ENCODE peak calls at places on chromosome 22, in eight cellular contexts. T is fibroblast of lung, N is HCT116, M is endodermal cell, R is BE2C, X is spleen, Y is A549, Q is colonic mucosa. P is an unnamed sample.

GRCh38 chr22:33038131-33038772 is 19.9 kb downstream of the SYN3 start:
- DNase-seq in T (no peak), N (no peak), M (peak; percentile 52), R (no peak), X (no peak), Y (no peak), Q (no peak), P (no peak)

GRCh38 chr22:27796829-27797792 is 4.4 kb downstream of the MN1 start:
- DNase-seq in T (no peak), N (no peak), M (peak; percentile 73), R (no peak), X (no peak), Y (no peak), Q (no peak), P (no peak)

GRCh38 chr22:38727123-38727522 is 21.4 kb downstream of the GTPBP1 start:
- DNase-seq in T (no peak), N (no peak), M (no peak), R (no peak), X (peak; percentile 51), Y (no peak), Q (no peak), P (peak; percentile 2)

GRCh38 chr22:22896601-22897000 is 9.0 kb downstream of the IGLL5 start:
- DNase-seq in T (no peak), N (no peak), M (no peak), R (no peak), X (no peak), Y (no peak), Q (no peak), P (no peak)

GRCh38 chr22:22802346-22802970 is 85.2 kb upstream of the IGLL5 start:
- DNase-seq in T (no peak), N (no peak), M (no peak), R (no peak), X (no peak), Y (no peak), Q (no peak), P (peak; percentile 51)

GRCh38 chr22:26617251-26618199 is at the start of gene CRYBB1:
- DNase-seq in T (peak; percentile 31), N (no peak), M (peak; percentile 72), R (no peak), X (peak; percentile 77), Y (no peak), Q (no peak), P (peak; percentile 91)

GRCh38 chr22:26998134-26998533 is 340.7 kb downstream of the MIAT start:
- DNase-seq in T (no peak), N (no peak), M (no peak), R (no peak), X (no peak), Y (no peak), Q (no peak), P (no peak)

GRCh38 chr22:33513388-33514336 is 406.6 kb downstream of the LARGE1 start:
- DNase-seq in T (peak; percentile 44), N (no peak), M (no peak), R (no peak), X (no peak), Y (no peak), Q (no peak), P (no peak)

GRCh38 chr22:36021649-36022048 is 7.0 kb downstream of the RBFOX2 start:
- DNase-seq in T (peak; percentile 34), N (no peak), M (no peak), R (no peak), X (no peak), Y (no peak), Q (no peak), P (no peak)
- H3K4me1 ChIP-seq in T (peaks cover 22% of the 10 kb centered on the region), N (peaks cover 2% of the 10 kb centered on the region), M (peaks cover 15% of the 10 kb centered on the region), R (peaks cover 26% of the 10 kb centered on the region), X (peaks cover 25% of the 10 kb centered on the region), Y (peaks cover 7% of the 10 kb centered on the region), Q (no peaks in the 10 kb centered on the region), P (peaks cover 5% of the 10 kb centered on the region)

GRCh38 chr22:24995649-24996180 is 43.2 kb downstream of the KIAA1671 start:
- DNase-seq in T (no peak), N (no peak), M (no peak), R (no peak), X (no peak), Y (no peak), Q (no peak), P (no peak)
- H3K4me1 ChIP-seq in T (peaks cover 4% of the 10 kb centered on the region), N (peaks cover 69% of the 10 kb centered on the region), M (peaks cover 15% of the 10 kb centered on the region), R (peaks cover 28% of the 10 kb centered on the region), X (no peaks in the 10 kb centered on the region), Y (peaks cover 60% of the 10 kb centered on the region), Q (peaks cover 13% of the 10 kb centered on the region), P (no peaks in the 10 kb centered on the region)

GRCh38 chr22:37223965-37224551 is 11.8 kb upstream of the SSTR3 start:
- DNase-seq in T (no peak), N (no peak), M (no peak), R (no peak), X (no peak), Y (no peak), Q (no peak), P (peak; percentile 71)

GRCh38 chr22:37222440-37222971 is 10.2 kb upstream of the SSTR3 start:
- DNase-seq in T (no peak), N (no peak), M (no peak), R (no peak), X (peak; percentile 91), Y (no peak), Q (no peak), P (peak; percentile 77)

GRCh38 chr22:37220543-37220968 is 8.3 kb upstream of the SSTR3 start:
- DNase-seq in T (no peak), N (no peak), M (peak; percentile 67), R (no peak), X (no peak), Y (no peak), Q (no peak), P (no peak)

GRCh38 chr22:37219534-37219933 is 7.3 kb upstream of the SSTR3 start:
- DNase-seq in T (no peak), N (no peak), M (no peak), R (no peak), X (no peak), Y (no peak), Q (no peak), P (peak; percentile 52)

DNA sequence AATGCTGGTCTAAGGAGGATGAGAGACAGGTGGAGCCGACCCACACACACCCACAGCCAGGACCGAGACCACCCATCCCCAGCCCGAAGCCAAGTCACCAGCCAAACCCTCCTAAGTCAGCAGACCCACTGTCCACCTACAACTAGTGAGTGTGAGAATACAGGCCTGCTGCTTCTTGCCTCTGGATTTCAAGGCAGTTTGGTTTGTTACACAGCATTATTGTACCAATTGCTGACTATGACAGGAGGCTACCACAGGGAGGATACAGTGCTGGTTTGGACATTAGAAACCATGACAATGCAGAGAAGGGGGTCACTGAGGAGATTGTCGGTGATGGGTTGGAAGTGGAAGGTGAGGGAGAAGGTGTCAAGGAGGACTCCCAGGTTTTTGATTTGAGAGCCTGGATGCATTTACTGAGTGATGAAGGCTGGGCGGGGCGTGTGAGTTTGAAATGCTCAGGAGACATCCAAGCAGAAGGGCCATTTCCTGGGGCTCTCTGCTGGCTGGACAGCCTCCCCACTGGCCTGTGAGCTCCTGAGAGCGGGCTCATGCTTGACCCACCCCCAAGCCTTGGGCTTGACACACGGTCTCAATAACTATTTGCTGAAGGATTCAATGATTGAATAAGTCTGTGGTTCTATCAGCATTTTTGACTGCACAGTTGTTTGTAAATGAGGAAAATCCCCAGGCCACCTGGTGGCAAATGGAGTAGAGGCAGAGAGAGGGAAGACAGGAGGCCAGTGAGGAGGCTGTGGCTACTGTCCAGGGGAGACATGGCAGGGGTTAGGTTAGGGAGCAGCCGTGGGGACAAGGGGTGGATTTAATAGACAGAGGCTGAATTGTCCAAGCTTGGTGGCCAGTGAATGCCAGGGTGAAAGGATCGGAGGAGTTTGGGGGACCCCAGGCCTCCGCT is 9.4 kb upstream of the SSTR3 start:
- DNase-seq in T (no peak), N (no peak), M (no peak), R (no peak), X (peak; percentile 79), Y (no peak), Q (no peak), P (no peak)
- H3K4me1 ChIP-seq in T (no peaks in the 10 kb centered on the region), N (peaks cover 5% of the 10 kb centered on the region), M (no peaks in the 10 kb centered on the region), R (no peaks in the 10 kb centered on the region), X (peaks cover 91% of the 10 kb centered on the region), Y (no peaks in the 10 kb centered on the region), Q (no peaks in the 10 kb centered on the region), P (peaks cover 85% of the 10 kb centered on the region)

GRCh38 chr22:24694971-24695928 is 79.3 kb downstream of the PIWIL3 start:
- DNase-seq in T (no peak), N (no peak), M (peak; percentile 63), R (no peak), X (no peak), Y (no peak), Q (peak; percentile 60), P (no peak)

GRCh38 chr22:24697141-24697540 is 77.4 kb downstream of the PIWIL3 start:
- DNase-seq in T (no peak), N (no peak), M (no peak), R (no peak), X (no peak), Y (no peak), Q (no peak), P (no peak)

GRCh38 chr22:24697671-24698082 is 76.8 kb downstream of the PIWIL3 start:
- DNase-seq in T (no peak), N (no peak), M (no peak), R (no peak), X (no peak), Y (no peak), Q (peak; percentile 79), P (no peak)

GRCh38 chr22:24696551-24697001 is 77.9 kb downstream of the PIWIL3 start:
- DNase-seq in T (no peak), N (no peak), M (peak; percentile 63), R (no peak), X (no peak), Y (no peak), Q (no peak), P (no peak)

DNA sequence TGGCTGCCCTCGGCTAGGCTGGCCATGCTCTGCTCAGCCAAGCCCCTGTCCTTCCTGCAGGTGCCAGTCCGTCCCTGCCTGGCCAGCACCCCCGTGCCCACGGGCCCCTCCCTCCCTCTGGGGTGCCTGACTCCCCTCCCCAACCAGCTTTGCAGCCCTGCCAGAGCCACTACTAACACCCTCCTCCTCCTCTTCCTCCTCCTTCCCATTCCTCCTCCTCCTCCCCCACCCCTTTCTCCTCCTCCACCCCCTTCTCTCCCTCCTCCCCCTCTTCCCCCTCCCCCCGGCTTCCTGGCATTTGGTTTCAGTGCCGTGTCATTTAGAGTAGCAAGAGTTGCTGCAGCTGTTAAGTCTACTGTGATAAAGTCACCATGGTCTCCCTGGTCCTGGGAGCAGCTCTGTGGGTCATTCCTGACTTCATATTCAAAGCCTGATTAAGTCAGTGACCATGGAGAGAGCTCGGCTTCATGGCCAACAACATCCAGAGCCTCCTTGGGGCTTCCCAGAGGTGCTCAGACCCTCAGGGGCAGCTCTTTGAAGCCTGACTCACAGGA is 78.5 kb downstream of the PIWIL3 start:
- DNase-seq in T (peak; percentile 68), N (no peak), M (peak; percentile 83), R (no peak), X (no peak), Y (no peak), Q (peak; percentile 52), P (peak; percentile 12)
- H3K4me1 ChIP-seq in T (no peaks in the 10 kb centered on the region), N (no peaks in the 10 kb centered on the region), M (peaks cover 12% of the 10 kb centered on the region), R (peaks cover 6% of the 10 kb centered on the region), X (peaks cover 29% of the 10 kb centered on the region), Y (no peaks in the 10 kb centered on the region), Q (peaks cover 9% of the 10 kb centered on the region), P (peaks cover 19% of the 10 kb centered on the region)